ENCODE peak calls at places on chromosomes 6 and 20, in eight cellular contexts. One of them, this sample, is unnamed.

GRCh38 chr6:95203153-95203754 is 374.1 kb upstream of the MANEA start:
- DNase-seq in lower lobe of right lung: no peak
- DNase-seq in A549: peak; percentile 37
- DNase-seq in astrocyte of the spinal cord: peak; percentile 38
- DNase-seq in trophoblast cell: peak; percentile 3
- DNase-seq in left ventricle myocardium inferior: no peak
- DNase-seq in right atrium auricular region: no peak
- DNase-seq in sigmoid colon: no peak
- DNase-seq in this sample: peak; percentile 36

GRCh38 chr6:45538636-45539035 is 160.9 kb upstream of the SUPT3H start:
- DNase-seq in lower lobe of right lung: no peak
- DNase-seq in A549: no peak
- DNase-seq in astrocyte of the spinal cord: no peak
- DNase-seq in trophoblast cell: no peak
- DNase-seq in left ventricle myocardium inferior: no peak
- DNase-seq in right atrium auricular region: no peak
- DNase-seq in sigmoid colon: peak; percentile 83
- DNase-seq in this sample: peak; percentile 49

GRCh38 chr6:107666084-107666981 is 157.8 kb downstream of the SCML4 start:
- DNase-seq in lower lobe of right lung: no peak
- DNase-seq in A549: no peak
- DNase-seq in astrocyte of the spinal cord: peak; percentile 64
- DNase-seq in trophoblast cell: no peak
- DNase-seq in left ventricle myocardium inferior: no peak
- DNase-seq in right atrium auricular region: no peak
- DNase-seq in sigmoid colon: no peak
- DNase-seq in this sample: no peak

GRCh38 chr6:72950114-72950860 is 275.0 kb downstream of the KHDC1L start:
- DNase-seq in lower lobe of right lung: no peak
- DNase-seq in A549: peak; percentile 64
- DNase-seq in astrocyte of the spinal cord: peak; percentile 64
- DNase-seq in trophoblast cell: peak; percentile 35
- DNase-seq in left ventricle myocardium inferior: no peak
- DNase-seq in right atrium auricular region: no peak
- DNase-seq in sigmoid colon: no peak
- DNase-seq in this sample: peak; percentile 89

GRCh38 chr6:72621243-72622093 is at the start of gene KCNQ5:
- DNase-seq in lower lobe of right lung: peak; percentile 46
- DNase-seq in A549: peak; percentile 11
- DNase-seq in astrocyte of the spinal cord: peak; percentile 24
- DNase-seq in trophoblast cell: no peak
- DNase-seq in left ventricle myocardium inferior: no peak
- DNase-seq in right atrium auricular region: no peak
- DNase-seq in sigmoid colon: no peak
- DNase-seq in this sample: peak; percentile 67

GRCh38 chr6:94736231-94736630 is 841.1 kb upstream of the MANEA start:
- DNase-seq in lower lobe of right lung: no peak
- DNase-seq in A549: no peak
- DNase-seq in astrocyte of the spinal cord: no peak
- DNase-seq in trophoblast cell: no peak
- DNase-seq in left ventricle myocardium inferior: no peak
- DNase-seq in right atrium auricular region: no peak
- DNase-seq in sigmoid colon: no peak
- DNase-seq in this sample: no peak

GRCh38 chr6:167294241-167294640 is 3.1 kb downstream of the UNC93A start:
- DNase-seq in lower lobe of right lung: no peak
- DNase-seq in A549: no peak
- DNase-seq in astrocyte of the spinal cord: no peak
- DNase-seq in trophoblast cell: no peak
- DNase-seq in left ventricle myocardium inferior: no peak
- DNase-seq in right atrium auricular region: no peak
- DNase-seq in sigmoid colon: no peak
- DNase-seq in this sample: no peak

GRCh38 chr6:42764883-42765653 is 16.8 kb upstream of the BICRAL start:
- DNase-seq in lower lobe of right lung: no peak
- DNase-seq in A549: no peak
- DNase-seq in astrocyte of the spinal cord: no peak
- DNase-seq in trophoblast cell: peak; percentile 58
- DNase-seq in left ventricle myocardium inferior: no peak
- DNase-seq in right atrium auricular region: no peak
- DNase-seq in sigmoid colon: no peak
- DNase-seq in this sample: no peak

GRCh38 chr6:90559931-90560330 is 26.9 kb downstream of the MAP3K7 start:
- DNase-seq in lower lobe of right lung: no peak
- DNase-seq in A549: no peak
- DNase-seq in astrocyte of the spinal cord: no peak
- DNase-seq in trophoblast cell: no peak
- DNase-seq in left ventricle myocardium inferior: no peak
- DNase-seq in right atrium auricular region: no peak
- DNase-seq in sigmoid colon: no peak
- DNase-seq in this sample: no peak

GRCh38 chr20:46134716-46135115 is 16.6 kb downstream of the CD40 start:
- DNase-seq in lower lobe of right lung: no peak
- DNase-seq in A549: no peak
- DNase-seq in astrocyte of the spinal cord: no peak
- DNase-seq in trophoblast cell: no peak
- DNase-seq in left ventricle myocardium inferior: no peak
- DNase-seq in right atrium auricular region: no peak
- DNase-seq in sigmoid colon: no peak
- DNase-seq in this sample: no peak

GRCh38 chr6:44926556-44926955 is 401.6 kb upstream of the RUNX2 start:
- DNase-seq in lower lobe of right lung: no peak
- DNase-seq in A549: no peak
- DNase-seq in astrocyte of the spinal cord: no peak
- DNase-seq in trophoblast cell: no peak
- DNase-seq in left ventricle myocardium inferior: no peak
- DNase-seq in right atrium auricular region: no peak
- DNase-seq in sigmoid colon: no peak
- DNase-seq in this sample: peak; percentile 34

GRCh38 chr6:39865011-39865888 is 69.0 kb downstream of the MOCS1 start:
- DNase-seq in lower lobe of right lung: peak; percentile 72
- DNase-seq in A549: peak; percentile 52
- DNase-seq in astrocyte of the spinal cord: peak; percentile 42
- DNase-seq in trophoblast cell: peak; percentile 55
- DNase-seq in left ventricle myocardium inferior: peak; percentile 67
- DNase-seq in right atrium auricular region: peak; percentile 83
- DNase-seq in sigmoid colon: peak; percentile 84
- DNase-seq in this sample: peak; percentile 68

GRCh38 chr6:127749095-127749494 is 151.8 kb downstream of the THEMIS start:
- DNase-seq in lower lobe of right lung: no peak
- DNase-seq in A549: no peak
- DNase-seq in astrocyte of the spinal cord: no peak
- DNase-seq in trophoblast cell: no peak
- DNase-seq in left ventricle myocardium inferior: no peak
- DNase-seq in right atrium auricular region: no peak
- DNase-seq in sigmoid colon: no peak
- DNase-seq in this sample: no peak

GRCh38 chr6:4299476-4299875 is 164.1 kb upstream of the ECI2 start:
- DNase-seq in lower lobe of right lung: no peak
- DNase-seq in A549: no peak
- DNase-seq in astrocyte of the spinal cord: no peak
- DNase-seq in trophoblast cell: no peak
- DNase-seq in left ventricle myocardium inferior: no peak
- DNase-seq in right atrium auricular region: no peak
- DNase-seq in sigmoid colon: no peak
- DNase-seq in this sample: peak; percentile 32

GRCh38 chr6:113306552-113307145 is 550.5 kb upstream of the MARCKS start:
- DNase-seq in lower lobe of right lung: peak; percentile 74
- DNase-seq in A549: peak; percentile 21
- DNase-seq in astrocyte of the spinal cord: no peak
- DNase-seq in trophoblast cell: peak; percentile 38
- DNase-seq in left ventricle myocardium inferior: peak; percentile 60
- DNase-seq in right atrium auricular region: peak; percentile 62
- DNase-seq in sigmoid colon: peak; percentile 81
- DNase-seq in this sample: peak; percentile 49

GRCh38 chr6:156154896-156155295 is 622.3 kb upstream of the ARID1B start:
- DNase-seq in lower lobe of right lung: no peak
- DNase-seq in A549: no peak
- DNase-seq in astrocyte of the spinal cord: no peak
- DNase-seq in trophoblast cell: no peak
- DNase-seq in left ventricle myocardium inferior: no peak
- DNase-seq in right atrium auricular region: no peak
- DNase-seq in sigmoid colon: no peak
- DNase-seq in this sample: no peak

GRCh38 chr6:14754636-14755513 is 491.0 kb upstream of the JARID2 start:
- DNase-seq in lower lobe of right lung: no peak
- DNase-seq in A549: no peak
- DNase-seq in astrocyte of the spinal cord: no peak
- DNase-seq in trophoblast cell: no peak
- DNase-seq in left ventricle myocardium inferior: no peak
- DNase-seq in right atrium auricular region: no peak
- DNase-seq in sigmoid colon: no peak
- DNase-seq in this sample: no peak

GRCh38 chr20:63856111-63856511 is 5.2 kb upstream of the ABHD16B start:
- DNase-seq in lower lobe of right lung: no peak
- DNase-seq in A549: no peak
- DNase-seq in astrocyte of the spinal cord: no peak
- DNase-seq in trophoblast cell: no peak
- DNase-seq in left ventricle myocardium inferior: no peak
- DNase-seq in right atrium auricular region: no peak
- DNase-seq in sigmoid colon: no peak
- DNase-seq in this sample: no peak

GRCh38 chr6:54327631-54328030 is 19.4 kb downstream of the TINAG start:
- DNase-seq in lower lobe of right lung: no peak
- DNase-seq in A549: no peak
- DNase-seq in astrocyte of the spinal cord: no peak
- DNase-seq in trophoblast cell: no peak
- DNase-seq in left ventricle myocardium inferior: no peak
- DNase-seq in right atrium auricular region: no peak
- DNase-seq in sigmoid colon: no peak
- DNase-seq in this sample: no peak

DNA sequence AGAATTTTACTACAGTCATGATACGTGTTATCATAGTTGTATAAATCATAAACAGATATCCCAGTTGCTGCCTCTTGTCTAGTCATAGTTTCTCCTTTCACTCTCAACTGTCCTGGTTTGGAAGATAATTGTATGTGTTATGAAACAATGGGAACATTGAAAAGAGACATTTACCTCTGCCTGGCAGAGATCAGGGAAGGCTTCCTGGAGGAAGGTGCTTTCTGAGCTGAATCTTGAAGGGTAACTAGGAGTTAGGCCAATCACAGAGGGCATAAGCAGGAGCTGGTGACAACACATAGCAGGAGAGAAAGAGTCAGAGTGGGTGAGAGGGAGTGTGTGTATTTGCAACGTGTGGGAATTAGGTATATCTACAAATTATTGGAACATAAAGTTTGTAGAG is 5.4 kb downstream of the ASXL1 start:
- DNase-seq in lower lobe of right lung: no peak
- DNase-seq in A549: no peak
- DNase-seq in astrocyte of the spinal cord: no peak
- DNase-seq in trophoblast cell: no peak
- DNase-seq in left ventricle myocardium inferior: no peak
- DNase-seq in right atrium auricular region: no peak
- DNase-seq in sigmoid colon: no peak
- DNase-seq in this sample: peak; percentile 4
- H3K4me3 ChIP-seq in lower lobe of right lung: no peak overlapping the region
- H3K4me3 ChIP-seq in A549: no peak overlapping the region
- H3K4me3 ChIP-seq in astrocyte of the spinal cord: no peak overlapping the region
- H3K4me3 ChIP-seq in trophoblast cell: no peak overlapping the region
- H3K4me3 ChIP-seq in left ventricle myocardium inferior: no peak overlapping the region
- H3K4me3 ChIP-seq in right atrium auricular region: no peak overlapping the region
- H3K4me3 ChIP-seq in sigmoid colon: no peak overlapping the region
- H3K4me3 ChIP-seq in this sample: no peak overlapping the region

GRCh38 chr6:83432626-83433025 is 1.8 kb upstream of the ME1 start:
- DNase-seq in lower lobe of right lung: no peak
- DNase-seq in A549: no peak
- DNase-seq in astrocyte of the spinal cord: no peak
- DNase-seq in trophoblast cell: no peak
- DNase-seq in left ventricle myocardium inferior: no peak
- DNase-seq in right atrium auricular region: no peak
- DNase-seq in sigmoid colon: no peak
- DNase-seq in this sample: no peak

GRCh38 chr6:83431545-83432165 is 804 bp upstream of the ME1 start:
- DNase-seq in lower lobe of right lung: no peak
- DNase-seq in A549: peak; percentile 58
- DNase-seq in astrocyte of the spinal cord: no peak
- DNase-seq in trophoblast cell: no peak
- DNase-seq in left ventricle myocardium inferior: no peak
- DNase-seq in right atrium auricular region: no peak
- DNase-seq in sigmoid colon: no peak
- DNase-seq in this sample: no peak

GRCh38 chr6:83430606-83431544 is at the start of gene ME1:
- DNase-seq in lower lobe of right lung: peak; percentile 87
- DNase-seq in A549: peak; percentile 90
- DNase-seq in astrocyte of the spinal cord: peak; percentile 78
- DNase-seq in trophoblast cell: peak; percentile 33
- DNase-seq in left ventricle myocardium inferior: peak; percentile 79
- DNase-seq in right atrium auricular region: peak; percentile 87
- DNase-seq in sigmoid colon: peak; percentile 90
- DNase-seq in this sample: peak; percentile 84

GRCh38 chr6:83429857-83430605 is 820 bp downstream of the ME1 start:
- DNase-seq in lower lobe of right lung: peak; percentile 55
- DNase-seq in A549: peak; percentile 57
- DNase-seq in astrocyte of the spinal cord: peak; percentile 40
- DNase-seq in trophoblast cell: peak; percentile 17
- DNase-seq in left ventricle myocardium inferior: no peak
- DNase-seq in right atrium auricular region: no peak
- DNase-seq in sigmoid colon: no peak
- DNase-seq in this sample: peak; percentile 53

GRCh38 chr6:83429269-83429668 is 1.6 kb downstream of the ME1 start:
- DNase-seq in lower lobe of right lung: no peak
- DNase-seq in A549: no peak
- DNase-seq in astrocyte of the spinal cord: no peak
- DNase-seq in trophoblast cell: no peak
- DNase-seq in left ventricle myocardium inferior: no peak
- DNase-seq in right atrium auricular region: no peak
- DNase-seq in sigmoid colon: no peak
- DNase-seq in this sample: no peak
- H3K4me3 ChIP-seq in lower lobe of right lung: no peak overlapping the region
- H3K4me3 ChIP-seq in A549: peak overlapping the region; percentile 76
- H3K4me3 ChIP-seq in astrocyte of the spinal cord: peak overlapping the region; percentile 68
- H3K4me3 ChIP-seq in trophoblast cell: no peak overlapping the region
- H3K4me3 ChIP-seq in left ventricle myocardium inferior: peak overlapping the region; percentile 76
- H3K4me3 ChIP-seq in right atrium auricular region: no peak overlapping the region
- H3K4me3 ChIP-seq in sigmoid colon: peak overlapping the region; percentile 69
- H3K4me3 ChIP-seq in this sample: peak overlapping the region; percentile 73

GRCh38 chr20:1265916-1266166 is 253 bp upstream of the SNPH start:
- DNase-seq in lower lobe of right lung: no peak
- DNase-seq in A549: no peak
- DNase-seq in astrocyte of the spinal cord: no peak
- DNase-seq in trophoblast cell: no peak
- DNase-seq in left ventricle myocardium inferior: no peak
- DNase-seq in right atrium auricular region: no peak
- DNase-seq in sigmoid colon: no peak
- DNase-seq in this sample: no peak
- H3K4me3 ChIP-seq in lower lobe of right lung: peak overlapping the region; percentile 83
- H3K4me3 ChIP-seq in A549: peak overlapping the region; percentile 89
- H3K4me3 ChIP-seq in astrocyte of the spinal cord: peak overlapping the region; percentile 62
- H3K4me3 ChIP-seq in trophoblast cell: no peak overlapping the region
- H3K4me3 ChIP-seq in left ventricle myocardium inferior: peak overlapping the region; percentile 92
- H3K4me3 ChIP-seq in right atrium auricular region: peak overlapping the region; percentile 79
- H3K4me3 ChIP-seq in sigmoid colon: peak overlapping the region; percentile 91
- H3K4me3 ChIP-seq in this sample: peak overlapping the region; percentile 76

DNA sequence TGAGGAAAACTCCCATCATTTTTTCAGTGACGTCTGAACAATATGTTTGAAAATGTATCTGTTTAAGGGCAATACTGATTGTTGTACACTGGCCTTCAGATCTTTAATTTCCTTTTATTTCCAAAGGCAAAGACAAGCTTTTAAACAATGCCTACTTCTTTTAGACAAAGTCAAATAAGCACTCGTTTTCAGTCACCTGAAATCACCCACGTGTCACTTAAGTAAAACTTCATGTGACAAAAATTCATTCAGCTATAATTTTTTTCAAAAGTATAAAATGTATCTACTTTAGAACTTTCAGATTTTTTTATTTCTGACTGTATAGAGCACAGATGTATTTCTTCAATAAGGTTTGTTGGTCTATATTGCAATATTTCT is 113.5 kb upstream of the BEND6 start:
- DNase-seq in lower lobe of right lung: no peak
- DNase-seq in A549: no peak
- DNase-seq in astrocyte of the spinal cord: no peak
- DNase-seq in trophoblast cell: no peak
- DNase-seq in left ventricle myocardium inferior: no peak
- DNase-seq in right atrium auricular region: no peak
- DNase-seq in sigmoid colon: no peak
- DNase-seq in this sample: no peak
- H3K4me3 ChIP-seq in lower lobe of right lung: peak overlapping the region; percentile 67
- H3K4me3 ChIP-seq in A549: peak overlapping the region; percentile 90
- H3K4me3 ChIP-seq in astrocyte of the spinal cord: peak overlapping the region; percentile 71
- H3K4me3 ChIP-seq in trophoblast cell: no peak overlapping the region
- H3K4me3 ChIP-seq in left ventricle myocardium inferior: peak overlapping the region; percentile 78
- H3K4me3 ChIP-seq in right atrium auricular region: peak overlapping the region; percentile 90
- H3K4me3 ChIP-seq in sigmoid colon: peak overlapping the region; percentile 87
- H3K4me3 ChIP-seq in this sample: peak overlapping the region; percentile 95